ENCODE peak calls at places on chromosome X, in five cellular contexts. E is sciatic nerve, J is ecto neural progenitor cell, T is A549, H is NCI-H1105. B is an unnamed sample.

GRCh38 chrX:119539872-119540271 is 25.3 kb downstream of the STEEP1 start:
- DNase-seq in E (no peak), J (no peak), T (peak; percentile 15), H (no peak), B (no peak)

GRCh38 chrX:53456254-53456653 is 22.1 kb upstream of the HSD17B10 start:
- DNase-seq in E (no peak), J (no peak), T (no peak), H (no peak), B (no peak)

GRCh38 chrX:107323786-107324492 is 117.5 kb downstream of the DNAAF6 start:
- DNase-seq in E (no peak), J (no peak), T (no peak), H (no peak), B (no peak)

GRCh38 chrX:47991263-47992092 is 12.3 kb downstream of the ZNF182 start:
- DNase-seq in E (no peak), J (no peak), T (no peak), H (no peak), B (no peak)

GRCh38 chrX:1483843-1484637 is 31.3 kb upstream of the ASMTL start:
- DNase-seq in E (no peak), J (peak; percentile 16), T (no peak), H (no peak), B (no peak)

GRCh38 chrX:18885317-18886004 is 98.5 kb downstream of the PHKA2 start:
- DNase-seq in E (no peak), J (no peak), T (no peak), H (no peak), B (no peak)

GRCh38 chrX:55011294-55011693 is 11.1 kb downstream of the APEX2 start:
- DNase-seq in E (no peak), J (no peak), T (no peak), H (no peak), B (no peak)

GRCh38 chrX:53281321-53281822 is at the start of gene IQSEC2:
- DNase-seq in E (peak; percentile 93), J (peak; percentile 65), T (peak; percentile 74), H (peak; percentile 6), B (peak; percentile 69)

GRCh38 chrX:9356846-9357245 is 108.0 kb upstream of the TBL1X start:
- DNase-seq in E (no peak), J (no peak), T (no peak), H (no peak), B (no peak)

GRCh38 chrX:80812176-80812575 is 2.5 kb upstream of the BRWD3 start:
- DNase-seq in E (no peak), J (peak; percentile 52), T (no peak), H (no peak), B (no peak)

GRCh38 chrX:57583477-57583876 is 8.3 kb upstream of the ZXDB start:
- DNase-seq in E (no peak), J (no peak), T (no peak), H (no peak), B (no peak)

GRCh38 chrX:17854069-17854468 is 7.0 kb downstream of the RAI2 start:
- DNase-seq in E (no peak), J (no peak), T (no peak), H (no peak), B (no peak)

GRCh38 chrX:39518451-39519212 is 579.1 kb downstream of the BCOR start:
- DNase-seq in E (no peak), J (peak; percentile 57), T (no peak), H (no peak), B (peak; percentile 80)

GRCh38 chrX:113868169-113868568 is 715.7 kb upstream of the HTR2C start:
- DNase-seq in E (no peak), J (no peak), T (no peak), H (no peak), B (no peak)

GRCh38 chrX:155213731-155214130 is 2.5 kb upstream of the VBP1 start:
- DNase-seq in E (no peak), J (no peak), T (no peak), H (no peak), B (no peak)

GRCh38 chrX:49208399-49208798 is 8.4 kb upstream of the SYP start:
- DNase-seq in E (no peak), J (no peak), T (no peak), H (no peak), B (no peak)

GRCh38 chrX:39840141-39841126 is 257.3 kb downstream of the BCOR start:
- DNase-seq in E (no peak), J (no peak), T (no peak), H (no peak), B (no peak)

B was measured in retina.